ENCODE peak calls at places on chromosomes 2 and 18, in six cellular contexts. Q is CD8-positive, alpha-beta memory T cell; F is K562; E is neural progenitor cell; V is effector memory CD4-positive, alpha-beta T cell; D is HCT116. G is an unnamed sample. For H3K9me3, the result is how much of the 10 kb centered on the place peaks cover.

GRCh38 chr2:68251855-68252406 is 401 bp downstream of the PPP3R1 start:
- DNase-seq in E (peak), V (peak), F (peak), Q (peak), D (no peak), G (peak)

GRCh38 chr2:240790370-240791210 is 29.4 kb downstream of the KIF1A start:
- DNase-seq in Q (no peak), F (no peak), V (no peak), D (no peak), E (no peak), G (no peak)

GRCh38 chr2:41914936-41915335 is 132.9 kb upstream of the PKDCC start:
- DNase-seq in F (no peak), E (no peak), V (no peak), D (no peak), Q (no peak), G (no peak)

GRCh38 chr18:27223570-27224340 is 38.6 kb upstream of the CHST9 start:
- DNase-seq in Q (no peak), E (peak), D (no peak), V (no peak), F (no peak), G (no peak)

GRCh38 chr18:44627245-44627644 is 53.4 kb upstream of the SETBP1 start:
- DNase-seq in E (no peak), F (no peak), V (no peak), D (no peak), Q (no peak), G (no peak)

GRCh38 chr18:57819671-57820460 is 16.8 kb upstream of the ATP8B1 start:
- DNase-seq in F (peak), Q (no peak), E (no peak), D (peak), V (no peak), G (no peak)

GRCh38 chr18:71114550-71115210 is 825.8 kb downstream of the SOCS6 start:
- DNase-seq in Q (no peak), V (no peak), E (no peak), F (no peak), D (no peak), G (no peak)

GRCh38 chr2:10415640-10416039 is 32.5 kb downstream of the ODC1 start:
- DNase-seq in E (no peak), Q (no peak), V (no peak), F (no peak), D (no peak), G (no peak)

GRCh38 chr2:25280066-25280687 is 61.5 kb downstream of the DNMT3A start:
- DNase-seq in F (no peak), V (no peak), D (no peak), E (no peak), Q (no peak), G (no peak)

GRCh38 chr18:9905401-9905922 is 8.4 kb upstream of the VAPA start:
- DNase-seq in Q (no peak), E (no peak), D (no peak), F (peak), V (no peak), G (no peak)

GRCh38 chr18:69943021-69943420 is 4.7 kb downstream of the CD226 start:
- DNase-seq in E (no peak), Q (no peak), V (no peak), D (no peak), F (no peak), G (no peak)

GRCh38 chr2:148978736-148979135 is 59.8 kb upstream of the LYPD6B start:
- DNase-seq in E (no peak), F (no peak), D (no peak), V (no peak), Q (no peak), G (no peak)

GRCh38 chr2:68385232-68385906 is 20.3 kb downstream of the PLEK start:
- DNase-seq in V (no peak), E (peak), F (no peak), Q (no peak), D (no peak), G (no peak)

GRCh38 chr2:83003555-83003954 is 1455.5 kb downstream of the SUCLG1 start:
- DNase-seq in F (no peak), D (no peak), E (no peak), Q (no peak), V (no peak), G (no peak)

GRCh38 chr2:121626777-121627524 is 22.3 kb downstream of the CLASP1 start:
- DNase-seq in E (no peak), D (no peak), F (no peak), V (no peak), Q (no peak), G (no peak)

GRCh38 chr2:46269545-46270273 is 27.5 kb upstream of the EPAS1 start:
- DNase-seq in V (no peak), Q (no peak), D (no peak), E (no peak), F (peak), G (no peak)

GRCh38 chr2:234703258-234703657 is 206.4 kb upstream of the ARL4C start:
- DNase-seq in V (no peak), D (no peak), Q (no peak), E (no peak), F (no peak), G (no peak)

GRCh38 chr2:38174131-38174530 is 98.2 kb upstream of the CYP1B1 start:
- DNase-seq in D (no peak), Q (no peak), V (no peak), E (no peak), F (no peak), G (no peak)

GRCh38 chr2:200945395-200945729 is 18.1 kb downstream of the ORC2 start:
- DNase-seq in Q (no peak), F (no peak), D (no peak), E (no peak), V (no peak), G (no peak)

GRCh38 chr2:54435325-54435724 is 20.8 kb upstream of the SPTBN1 start:
- DNase-seq in F (no peak), V (no peak), D (no peak), E (no peak), Q (no peak), G (no peak)

GRCh38 chr2:197596751-197597150 is 78.6 kb downstream of the RFTN2 start:
- DNase-seq in D (no peak), V (no peak), Q (no peak), F (no peak), E (no peak), G (no peak)

GRCh38 chr2:159960413-159960812 is 102.0 kb downstream of the PLA2R1 start:
- DNase-seq in V (no peak), F (no peak), E (no peak), D (peak), Q (no peak), G (no peak)

GRCh38 chr2:215966951-215967350 is 46.4 kb downstream of the MREG start:
- DNase-seq in V (no peak), E (no peak), D (no peak), Q (no peak), F (no peak), G (no peak)

GRCh38 chr18:58452392-58453166 is 176.3 kb downstream of the ALPK2 start:
- DNase-seq in V (no peak), Q (no peak), F (no peak), D (no peak), E (no peak), G (no peak)

GRCh38 chr18:22284581-22285230 is 115.3 kb downstream of the GATA6 start:
- DNase-seq in V (no peak), D (no peak), F (no peak), Q (no peak), E (no peak), G (no peak)

GRCh38 chr18:4130734-4131719 is 324.1 kb downstream of the DLGAP1 start:
- DNase-seq in V (no peak), D (no peak), E (no peak), Q (no peak), F (no peak), G (no peak)

GRCh38 chr2:40556298-40556697 is 104.4 kb upstream of the SLC8A1 start:
- DNase-seq in D (no peak), E (no peak), F (no peak), V (no peak), Q (no peak), G (no peak)

GRCh38 chr2:241997017-241997416 is 127.5 kb downstream of the RTP5 start:
- DNase-seq in V (no peak), Q (no peak), D (no peak), F (no peak), E (no peak), G (no peak)

GRCh38 chr2:219527076-219527394 is 12.8 kb downstream of the ASIC4 start:
- DNase-seq in Q (no peak), F (no peak), E (no peak), D (no peak), V (no peak), G (no peak)

GRCh38 chr18:58996131-58996632 is 131.5 kb downstream of the ZNF532 start:
- DNase-seq in F (no peak), E (no peak), Q (no peak), D (no peak), V (no peak), G (no peak)

GRCh38 chr2:134431837-134432437 is 178.1 kb downstream of the MGAT5 start:
- DNase-seq in Q (no peak), V (no peak), D (no peak), F (no peak), E (peak), G (no peak)

GRCh38 chr2:239232195-239232578 is 168.6 kb downstream of the HDAC4 start:
- DNase-seq in D (no peak), E (no peak), V (no peak), Q (no peak), F (no peak), G (no peak)

GRCh38 chr2:121897335-121897970 is 142.0 kb downstream of the TSN start:
- DNase-seq in E (peak), Q (no peak), V (no peak), D (peak), F (peak), G (no peak)

GRCh38 chr2:167980436-167980835 is 267.0 kb downstream of the STK39 start:
- DNase-seq in D (no peak), Q (no peak), F (no peak), E (no peak), V (no peak), G (no peak)

GRCh38 chr2:102505290-102505689 is 32.3 kb downstream of the SLC9A4 start:
- DNase-seq in Q (no peak), D (no peak), F (no peak), V (no peak), E (no peak), G (no peak)

DNA sequence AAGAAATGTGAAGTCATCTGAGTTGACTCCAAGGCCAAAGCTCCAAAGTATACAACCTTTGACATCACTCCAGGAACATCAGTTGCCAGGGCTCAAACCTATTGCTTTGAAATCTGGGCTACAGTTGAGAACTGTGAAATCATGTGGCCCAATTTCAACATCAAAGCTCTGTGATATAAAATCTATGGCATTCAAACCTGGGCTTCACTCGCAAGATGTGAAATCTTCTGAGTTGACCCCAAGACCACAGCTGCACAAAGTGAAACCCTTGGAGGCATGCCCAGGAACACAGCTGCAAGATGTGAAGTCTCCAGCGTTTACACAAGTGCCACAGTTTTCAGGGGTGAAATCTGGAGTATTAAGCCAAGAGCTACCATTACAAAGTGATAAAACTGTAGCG is 9.4 kb upstream of the ZNF512 start:
- DNase-seq in V (no peak), E (no peak), F (no peak), D (no peak), Q (no peak), G (no peak)
- H3K9me3 ChIP-seq in V (under half), E (under half), F (under half), D (under half), Q (under half), G (under half)

DNA sequence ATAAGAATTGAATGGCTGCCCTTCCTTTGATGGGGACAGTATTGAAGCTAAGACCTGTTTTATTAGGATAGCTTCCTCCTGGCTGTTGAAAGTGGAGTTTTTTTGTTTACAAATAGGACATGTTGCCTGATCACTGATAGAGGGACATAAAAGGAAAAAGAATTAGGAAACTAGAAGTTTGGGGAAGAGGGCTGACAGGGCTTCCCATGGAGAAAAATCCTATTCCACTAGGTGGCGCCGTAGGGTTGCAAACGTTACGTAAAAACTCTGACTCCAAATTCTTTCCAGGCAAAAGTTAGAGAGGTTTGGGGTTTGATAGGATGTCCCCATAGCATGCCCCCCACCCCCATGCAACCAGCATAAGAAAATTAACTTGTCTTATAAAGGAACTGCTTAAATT is 11.1 kb upstream of the RBFA start:
- DNase-seq in E (peak), D (peak), V (no peak), Q (no peak), F (no peak), G (no peak)
- H3K9me3 ChIP-seq in E (under half), D (under half), V (half or more), Q (half or more), F (under half), G (under half)

DNA sequence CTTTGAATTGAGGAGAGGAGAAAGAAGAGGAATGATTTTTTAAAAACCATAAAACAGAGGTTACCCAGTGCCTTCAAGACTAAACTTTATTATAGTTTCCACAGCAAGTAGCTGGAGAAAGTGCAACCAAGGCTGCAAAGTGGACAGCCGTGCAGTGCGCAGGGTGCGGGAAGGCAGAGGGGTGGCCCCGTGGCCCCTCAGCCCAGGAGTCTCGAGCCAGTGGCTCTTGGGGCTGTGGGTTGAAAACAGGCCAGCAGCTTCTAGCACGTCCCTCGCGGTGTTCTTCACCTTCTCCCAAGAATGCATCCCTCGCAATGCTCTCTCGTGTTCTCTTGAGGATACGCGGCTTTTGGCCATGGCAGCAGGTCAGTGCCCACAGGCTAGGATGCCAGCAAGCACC is 28.5 kb upstream of the ALKAL2 start:
- DNase-seq in D (no peak), Q (no peak), E (no peak), V (no peak), F (no peak), G (no peak)
- H3K9me3 ChIP-seq in D (under half), Q (under half), E (under half), V (under half), F (under half), G (under half)

GRCh38 chr2:95206086-95206485 is 1.2 kb upstream of the ZNF892 start:
- DNase-seq in D (no peak), Q (no peak), V (no peak), F (no peak), E (peak), G (no peak)

GRCh38 chr2:95204396-95204795 is 2.9 kb upstream of the ZNF892 start:
- DNase-seq in E (no peak), V (no peak), D (no peak), Q (no peak), F (no peak), G (no peak)

GRCh38 chr2:95207111-95207961 is at the start of gene ZNF892:
- DNase-seq in D (peak), Q (peak), V (peak), E (peak), F (peak), G (peak)

GRCh38 chr2:95203911-95204310 is 3.4 kb upstream of the ZNF892 start:
- DNase-seq in E (no peak), F (no peak), V (no peak), Q (no peak), D (no peak), G (no peak)

DNA sequence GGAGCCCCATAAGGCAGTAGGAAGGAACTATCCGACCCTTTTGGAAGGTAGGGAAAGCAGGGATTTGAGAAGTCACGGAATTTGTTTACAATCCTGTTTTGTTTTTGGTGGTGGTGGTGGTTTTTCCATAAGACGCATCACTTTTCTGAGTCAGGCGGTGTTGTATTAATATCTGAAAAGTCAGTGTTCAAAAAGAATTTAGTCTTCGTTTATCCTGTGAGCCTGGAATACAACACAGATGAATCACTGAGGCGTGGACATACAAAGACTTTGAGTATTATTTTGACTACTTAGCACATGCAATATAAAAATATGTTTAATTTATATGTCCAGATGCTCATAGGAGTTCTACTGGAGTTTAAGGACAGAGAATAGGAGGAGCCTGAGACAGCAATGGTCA is 780 bp downstream of the ZNF892 start:
- DNase-seq in F (no peak), E (no peak), V (no peak), Q (no peak), D (no peak), G (no peak)
- H3K9me3 ChIP-seq in F (under half), E (under half), V (under half), Q (under half), D (under half), G (under half)

GRCh38 chr2:89781962-89782361 is 1090.5 kb downstream of the RPIA start:
- DNase-seq in E (no peak), D (no peak), V (no peak), Q (no peak), F (no peak), G (no peak)
- H3K9me3 ChIP-seq in E (half or more), D (half or more), V (under half), Q (under half), F (under half), G (under half)

GRCh38 chr18:65343571-65343970 is 407.2 kb upstream of the CDH7 start:
- DNase-seq in F (no peak), D (no peak), V (no peak), Q (no peak), E (no peak), G (no peak)
- H3K9me3 ChIP-seq in F (under half), D (under half), V (under half), Q (under half), E (under half), G (under half)

GRCh38 chr2:185511925-185512324 is 226.7 kb upstream of the FSIP2 start:
- DNase-seq in E (no peak), Q (no peak), D (no peak), F (no peak), V (no peak), G (no peak)

GRCh38 chr2:185510060-185510459 is 228.5 kb upstream of the FSIP2 start:
- DNase-seq in D (no peak), E (no peak), V (no peak), F (no peak), Q (no peak), G (no peak)

GRCh38 chr2:185502351-185502750 is 236.3 kb upstream of the FSIP2 start:
- DNase-seq in Q (no peak), E (no peak), F (no peak), D (no peak), V (no peak), G (no peak)

GRCh38 chr2:185507703-185508102 is 230.9 kb upstream of the FSIP2 start:
- DNase-seq in E (no peak), V (no peak), D (no peak), Q (no peak), F (no peak), G (no peak)
- H3K9me3 ChIP-seq in E (under half), V (under half), D (under half), Q (under half), F (under half), G (under half)

GRCh38 chr2:26351375-26352090 is 4.9 kb upstream of the ADGRF3 start:
- DNase-seq in E (no peak), F (no peak), D (no peak), Q (no peak), V (no peak), G (no peak)
- H3K9me3 ChIP-seq in E (under half), F (under half), D (under half), Q (under half), V (under half), G (under half)